ENCODE peak calls at places on chromosomes 11 and 22, in five cellular contexts. Z is RWPE1; H is astrocyte of the spinal cord; U is mammary epithelial cell; S is CD8-positive, alpha-beta T cell. M is an unnamed sample.

GRCh38 chr11:18471995-18472394 is 16.3 kb downstream of the LDHAL6A start:
- DNase-seq in U (no peak), Z (no peak), S (no peak), H (no peak), M (no peak)

GRCh38 chr11:44426958-44427357 is 117.0 kb upstream of the ALX4 start:
- DNase-seq in H (no peak), Z (no peak), S (no peak), U (no peak), M (no peak)

GRCh38 chr22:49406047-49406650 is 421.5 kb downstream of the BRD1 start:
- DNase-seq in S (no peak), H (no peak), Z (no peak), U (no peak), M (no peak)

GRCh38 chr11:34021977-34022735 is 29.4 kb upstream of the CAPRIN1 start:
- DNase-seq in S (no peak), Z (no peak), U (no peak), H (no peak), M (no peak)

GRCh38 chr11:122491486-122491885 is 164.0 kb upstream of the UBASH3B start:
- DNase-seq in S (no peak), H (peak), U (peak), Z (peak), M (no peak)

GRCh38 chr11:105344938-105345337 is 205.4 kb upstream of the CARD18 start:
- DNase-seq in U (no peak), Z (no peak), S (no peak), H (no peak), M (no peak)

GRCh38 chr11:124961972-124962609 is 8.1 kb downstream of the CCDC15 start:
- DNase-seq in Z (peak), S (no peak), H (peak), U (peak), M (no peak)

GRCh38 chr22:46062232-46062615 is 85.3 kb upstream of the WNT7B start:
- DNase-seq in U (no peak), H (no peak), S (no peak), Z (no peak), M (no peak)

GRCh38 chr11:86151188-86152005 is 82.5 kb upstream of the PICALM start:
- DNase-seq in Z (no peak), U (no peak), H (peak), S (no peak), M (no peak)

GRCh38 chr22:28019360-28019759 is 100.3 kb upstream of the PITPNB start:
- DNase-seq in Z (no peak), H (no peak), U (peak), S (no peak), M (no peak)

GRCh38 chr11:70141490-70142014 is 61.5 kb upstream of the FADD start:
- DNase-seq in H (no peak), Z (no peak), U (no peak), S (no peak), M (no peak)

GRCh38 chr22:30843245-30843644 is 125.3 kb downstream of the MORC2 start:
- DNase-seq in Z (no peak), U (no peak), S (no peak), H (peak), M (no peak)

DNA sequence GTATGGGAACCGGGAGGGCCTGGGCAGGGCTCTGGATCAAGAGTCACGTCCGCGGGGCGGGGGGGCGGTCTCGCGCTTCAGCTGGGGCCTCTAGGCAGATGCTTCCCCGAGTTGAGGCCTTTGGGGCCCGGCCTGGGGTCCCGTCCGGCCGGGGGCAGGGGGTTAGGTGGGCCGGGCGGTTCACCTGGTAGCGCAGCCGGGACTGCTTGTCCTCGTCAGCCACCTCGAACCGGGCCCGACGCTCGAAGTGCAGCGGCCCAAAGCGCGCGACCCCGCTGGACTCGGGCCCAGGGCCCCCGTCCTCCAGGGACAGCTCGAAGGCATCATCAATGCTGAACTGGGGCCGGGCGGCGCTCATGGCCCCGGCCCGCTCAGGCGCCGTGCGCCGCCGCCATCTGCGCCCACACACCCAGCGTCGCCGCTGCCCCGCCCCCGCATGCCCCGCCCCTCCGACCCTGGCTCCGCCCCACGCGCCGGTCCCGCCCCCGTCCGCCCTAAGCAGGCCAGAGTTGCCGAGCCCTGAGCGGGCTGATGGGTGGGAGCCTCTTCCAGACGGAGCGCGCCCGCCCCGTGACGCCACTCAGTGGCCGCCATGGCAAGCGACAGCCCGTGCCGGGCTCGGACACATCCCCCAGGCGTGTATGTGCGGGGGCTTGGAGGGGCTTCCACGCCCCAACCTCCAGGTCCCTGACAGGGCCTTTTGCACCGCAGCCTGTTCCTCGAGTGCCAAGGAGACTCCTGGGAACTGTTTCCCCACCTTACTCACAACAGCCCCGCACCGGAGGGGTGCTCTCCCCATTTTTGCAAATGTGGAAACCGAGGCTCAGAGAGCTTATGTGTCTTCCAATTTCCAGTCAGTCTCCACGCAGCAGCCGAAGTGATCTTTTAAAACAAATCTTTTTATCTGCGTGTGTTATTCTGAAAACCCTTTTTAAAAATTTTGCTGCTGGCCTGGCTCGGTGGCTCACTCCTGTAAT is at the start of gene TMEM134:
- DNase-seq in H (peak), U (peak), Z (peak), S (peak), M (peak)
- TF ChIP-seq CTCF in H (peak), U (peak), Z (peak), S (peak), M (peak)

DNA sequence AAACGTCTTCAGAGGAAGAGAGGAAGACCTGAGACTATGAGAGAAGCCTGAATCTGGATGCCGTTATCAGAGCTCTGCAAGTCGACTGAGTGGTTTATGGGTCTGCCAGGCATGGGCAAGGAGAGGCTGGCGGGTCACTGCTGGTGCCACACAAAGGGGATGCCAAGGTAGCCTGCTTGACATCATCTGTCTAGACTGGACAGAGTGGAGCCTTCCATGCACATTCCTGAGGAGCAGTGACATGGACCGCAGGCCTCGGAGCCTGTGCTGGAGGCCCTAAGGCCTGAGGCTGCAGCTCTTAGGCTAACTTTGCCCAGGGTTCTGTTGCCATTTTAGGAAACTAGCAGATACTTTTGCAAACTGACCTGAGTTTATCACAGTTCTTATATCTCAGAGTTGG is 127.4 kb downstream of the WT1 start:
- DNase-seq in U (no peak), H (no peak), Z (no peak), S (no peak), M (no peak)
- TF ChIP-seq CTCF in U (no peak), H (no peak), Z (no peak), S (no peak), M (no peak)

GRCh38 chr11:47257518-47258316 is at the start of gene NR1H3:
- DNase-seq in U (peak), H (peak), S (no peak), Z (peak), M (no peak)
- TF ChIP-seq CTCF in U (peak), H (peak), S (no peak), Z (peak), M (peak)

DNA sequence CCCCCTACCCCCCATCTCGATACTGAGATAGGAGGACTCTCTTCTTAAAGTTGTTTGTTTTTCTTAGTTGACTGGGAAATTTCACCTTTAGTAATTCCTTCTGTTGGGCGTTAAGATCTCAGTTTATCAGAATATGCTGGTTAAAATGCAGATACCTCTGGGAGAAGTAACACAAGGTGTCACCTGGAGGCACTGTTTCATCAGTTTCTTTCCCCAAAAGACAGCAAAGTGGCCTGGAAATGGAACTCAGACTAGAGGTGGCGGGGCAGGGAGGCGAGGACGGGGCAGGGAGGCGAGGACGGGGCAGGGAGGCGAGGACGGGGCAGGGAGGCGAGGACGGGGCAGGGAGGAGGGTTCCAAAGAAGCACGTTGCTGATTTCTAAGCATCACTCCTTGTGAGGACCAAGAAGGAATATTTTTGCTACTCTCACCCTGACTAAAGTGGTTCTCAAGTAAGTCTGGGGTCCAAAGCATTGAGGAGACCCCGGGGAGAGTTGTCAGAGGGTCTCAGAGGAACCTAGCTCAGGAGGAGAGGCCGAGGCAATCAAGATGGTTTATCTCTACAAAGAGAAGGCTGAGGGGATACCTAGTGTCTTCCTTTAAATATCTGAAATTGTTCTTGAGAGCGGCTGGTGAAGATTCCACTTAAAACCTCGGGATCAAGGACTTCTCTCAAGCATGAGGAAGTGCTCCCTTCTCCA is 147.0 kb upstream of the B3GAT1 start:
- DNase-seq in Z (no peak), U (no peak), H (no peak), S (no peak), M (no peak)
- TF ChIP-seq CTCF in Z (no peak), U (no peak), H (no peak), S (no peak), M (no peak)

GRCh38 chr11:43278302-43278956 is 33.4 kb upstream of the API5 start:
- DNase-seq in Z (peak), H (peak), S (no peak), U (peak), M (no peak)
- TF ChIP-seq CTCF in Z (peak), H (peak), S (no peak), U (peak), M (no peak)

GRCh38 chr22:41932353-41932752 is 5.7 kb upstream of the TNFRSF13C start:
- DNase-seq in H (no peak), S (no peak), Z (no peak), U (no peak), M (no peak)
- TF ChIP-seq CTCF in H (no peak), S (no peak), Z (no peak), U (no peak), M (no peak)

GRCh38 chr22:29306175-29306829 is at the start of gene GAS2L1:
- DNase-seq in S (peak), Z (peak), U (peak), H (peak), M (no peak)
- TF ChIP-seq CTCF in S (no peak), Z (peak), U (peak), H (peak), M (peak)

GRCh38 chr11:134564472-134565200 is 152.6 kb upstream of the B3GAT1 start:
- DNase-seq in H (no peak), S (no peak), Z (no peak), U (no peak), M (no peak)
- TF ChIP-seq CTCF in H (no peak), S (no peak), Z (no peak), U (no peak), M (no peak)

GRCh38 chr11:119361961-119362725 is 15.6 kb upstream of the MFRP start:
- DNase-seq in Z (no peak), H (no peak), U (no peak), S (no peak), M (no peak)

GRCh38 chr11:119361056-119361787 is 14.7 kb upstream of the MFRP start:
- DNase-seq in H (peak), S (no peak), U (peak), Z (peak), M (no peak)

GRCh38 chr11:119356349-119357031 is 10.0 kb upstream of the MFRP start:
- DNase-seq in U (no peak), Z (no peak), H (peak), S (peak), M (peak)

GRCh38 chr11:119357069-119357468 is 10.6 kb upstream of the MFRP start:
- DNase-seq in S (no peak), H (no peak), Z (no peak), U (no peak), M (no peak)

DNA sequence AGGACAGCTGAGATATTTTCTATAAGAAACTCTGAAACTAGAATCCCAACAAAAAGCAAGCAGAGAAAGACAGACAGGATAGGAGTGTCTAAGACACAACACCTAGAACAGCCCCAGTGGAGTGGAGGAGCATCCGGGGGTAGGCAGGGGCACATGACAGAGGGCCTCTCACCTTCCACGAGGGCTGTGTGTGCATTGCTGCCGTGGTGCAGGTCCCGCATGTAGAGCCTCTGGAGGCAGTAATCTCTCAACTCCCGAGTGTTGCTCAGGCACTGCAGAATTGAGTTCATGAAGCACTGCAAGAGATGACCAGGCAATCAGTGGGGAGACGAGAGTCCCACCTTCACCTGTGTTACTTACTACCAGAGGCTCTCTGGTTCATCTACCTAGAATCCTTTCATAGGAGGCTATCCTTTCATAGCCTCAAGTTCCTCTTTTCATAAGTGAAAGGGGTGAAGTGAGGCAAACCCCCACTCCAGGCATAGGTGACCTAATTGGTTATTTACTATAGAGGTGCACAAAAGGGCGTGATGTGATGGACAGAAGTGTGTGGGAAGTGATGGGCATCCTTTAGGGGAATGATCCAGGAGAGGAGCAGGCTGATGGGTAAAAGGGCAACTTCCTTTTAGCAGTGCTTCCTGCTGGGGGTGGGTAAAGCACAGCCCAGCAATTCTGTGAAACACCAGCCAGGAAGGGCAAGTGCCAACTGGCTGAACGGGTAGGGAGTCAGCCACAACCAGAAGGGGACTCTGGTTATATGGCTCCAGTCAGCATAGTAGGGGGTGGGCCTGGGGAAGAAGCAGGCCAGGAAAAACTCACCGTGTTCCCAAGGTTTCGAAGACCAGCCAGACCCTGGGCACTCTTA is 13.1 kb upstream of the MFRP start:
- DNase-seq in U (no peak), H (no peak), Z (no peak), S (no peak), M (no peak)
- TF ChIP-seq CTCF in U (no peak), H (no peak), Z (no peak), S (no peak), M (no peak)

GRCh38 chr22:32389685-32390084 is 22.4 kb downstream of the RTCB start:
- DNase-seq in S (no peak), H (peak), U (no peak), Z (no peak), M (no peak)
- TF ChIP-seq CTCF in S (no peak), H (peak), U (peak), Z (peak), M (peak)

M was measured in CD14-positive monocyte.